ENCODE peak calls at places on chromosomes 12 and 14, in six cellular contexts. D is fibroblast of mammary gland; V is NCI-H2171; E is T47D; L is tibial artery; N is activated naive CD4-positive, alpha-beta T cell treated with Interleukin-2 at 50 U/mL for 16 hours. K is an unnamed sample.

GRCh38 chr14:64950889-64951288 is 8.3 kb upstream of the GPX2 start:
- DNase-seq in D (no peak), V (no peak), E (no peak), L (no peak), N (no peak), K (no peak)

GRCh38 chr12:107759410-107759809 is 1.5 kb downstream of the PRDM4 start:
- DNase-seq in D (peak), V (no peak), E (peak), L (no peak), N (peak), K (no peak)

GRCh38 chr12:69343357-69343756 is 4.8 kb upstream of the LYZ start:
- DNase-seq in D (no peak), V (no peak), E (no peak), L (no peak), N (no peak), K (no peak)

GRCh38 chr12:4037747-4038312 is 164.6 kb upstream of the PARP11 start:
- DNase-seq in D (peak), V (peak), E (no peak), L (peak), N (no peak), K (no peak)

GRCh38 chr14:68232643-68233055 is 413.1 kb downstream of the RAD51B start:
- DNase-seq in D (peak), V (no peak), E (no peak), L (peak), N (peak), K (no peak)

GRCh38 chr12:113359133-113359938 is 949 bp downstream of the PLBD2 start:
- DNase-seq in D (peak), V (no peak), E (no peak), L (peak), N (no peak), K (no peak)

GRCh38 chr12:64578556-64578955 is 31.7 kb upstream of the RASSF3 start:
- DNase-seq in D (no peak), V (no peak), E (no peak), L (no peak), N (no peak), K (no peak)

GRCh38 chr12:69062838-69063237 is 129.9 kb upstream of the CPM start:
- DNase-seq in D (no peak), V (no peak), E (no peak), L (no peak), N (no peak), K (no peak)

GRCh38 chr12:44779766-44780165 is 96.3 kb downstream of the NELL2 start:
- DNase-seq in D (no peak), V (no peak), E (no peak), L (no peak), N (no peak), K (no peak)

GRCh38 chr12:93387780-93388179 is 10.1 kb downstream of the NUDT4 start:
- DNase-seq in D (peak), V (no peak), E (no peak), L (no peak), N (peak), K (no peak)

GRCh38 chr12:130953783-130954543 is at the start of gene ADGRD1:
- DNase-seq in D (peak), V (no peak), E (peak), L (peak), N (no peak), K (no peak)

GRCh38 chr12:76028649-76029277 is 2.8 kb downstream of the PHLDA1 start:
- DNase-seq in D (peak), V (no peak), E (no peak), L (no peak), N (no peak), K (no peak)

GRCh38 chr12:122749569-122750332 is 2.9 kb upstream of the DENR start:
- DNase-seq in D (peak), V (peak), E (peak), L (no peak), N (no peak), K (no peak)

GRCh38 chr14:104925941-104926609 is 1.4 kb downstream of the PLD4 start:
- DNase-seq in D (no peak), V (no peak), E (no peak), L (no peak), N (no peak), K (peak)

GRCh38 chr14:39154594-39155189 is 15.4 kb downstream of the TRAPPC6B start:
- DNase-seq in D (no peak), V (no peak), E (no peak), L (no peak), N (no peak), K (no peak)

GRCh38 chr12:1533205-1533601 is 61.2 kb downstream of the FBXL14 start:
- DNase-seq in D (peak), V (no peak), E (no peak), L (no peak), N (peak), K (no peak)